ENCODE peak calls at places on chromosome 17, in ten cellular contexts. C, Q, R, M, O, E, W, U, H and I are unnamed samples.

GRCh38 chr17:37701424-37702020 is 43.3 kb downstream of the HNF1B start:
- DNase-seq in W (no peak), M (peak; percentile 64), C (no peak), E (no peak), U (peak; percentile 24), O (peak; percentile 16), Q (peak; percentile 63), R (no peak), H (peak; percentile 41), I (no peak)

GRCh38 chr17:66920426-66920825 is 44.1 kb upstream of the CACNG4 start:
- DNase-seq in Q (no peak), M (no peak), C (no peak), R (no peak), E (no peak), H (no peak), O (no peak), U (no peak), W (no peak), I (no peak)

GRCh38 chr17:62126292-62126691 is 61.2 kb upstream of the MED13 start:
- DNase-seq in W (no peak), C (no peak), U (no peak), O (no peak), R (no peak), M (no peak), E (no peak), Q (no peak), H (peak; percentile 29), I (no peak)

GRCh38 chr17:57995076-57995956 is 7.3 kb upstream of the VEZF1 start:
- DNase-seq in R (peak; percentile 91), W (peak; percentile 87), M (peak; percentile 66), C (no peak), O (no peak), E (peak; percentile 92), Q (peak; percentile 66), H (peak; percentile 81), U (peak; percentile 79), I (peak; percentile 66)

GRCh38 chr17:44992242-44992939 is 24.3 kb upstream of the C1QL1 start:
- DNase-seq in R (no peak), M (no peak), Q (no peak), C (no peak), O (no peak), E (no peak), H (no peak), W (no peak), U (no peak), I (no peak)

GRCh38 chr17:40615295-40615988 is 32.2 kb downstream of the SMARCE1 start:
- DNase-seq in W (peak; percentile 76), E (peak; percentile 91), Q (peak; percentile 57), R (no peak), H (peak; percentile 75), M (peak; percentile 59), U (peak; percentile 41), O (peak; percentile 93), C (no peak), I (peak; percentile 56)

GRCh38 chr17:1617620-1618174 is 10.9 kb downstream of the SLC43A2 start:
- DNase-seq in M (peak; percentile 82), E (no peak), W (no peak), R (no peak), H (peak; percentile 85), O (no peak), U (no peak), Q (peak; percentile 52), C (no peak), I (no peak)

GRCh38 chr17:65633988-65634387 is 72.5 kb upstream of the AXIN2 start:
- DNase-seq in U (no peak), W (peak; percentile 89), H (no peak), R (no peak), C (no peak), E (no peak), M (no peak), O (no peak), Q (no peak), I (no peak)

GRCh38 chr17:14693382-14693781 is 392.5 kb downstream of the HS3ST3B1 start:
- DNase-seq in Q (no peak), R (no peak), O (no peak), C (no peak), W (no peak), H (no peak), M (no peak), E (no peak), U (no peak), I (no peak)

GRCh38 chr17:14690704-14691103 is 389.8 kb downstream of the HS3ST3B1 start:
- DNase-seq in H (no peak), U (no peak), M (no peak), C (no peak), R (no peak), Q (no peak), O (no peak), E (no peak), W (no peak), I (no peak)

DNA sequence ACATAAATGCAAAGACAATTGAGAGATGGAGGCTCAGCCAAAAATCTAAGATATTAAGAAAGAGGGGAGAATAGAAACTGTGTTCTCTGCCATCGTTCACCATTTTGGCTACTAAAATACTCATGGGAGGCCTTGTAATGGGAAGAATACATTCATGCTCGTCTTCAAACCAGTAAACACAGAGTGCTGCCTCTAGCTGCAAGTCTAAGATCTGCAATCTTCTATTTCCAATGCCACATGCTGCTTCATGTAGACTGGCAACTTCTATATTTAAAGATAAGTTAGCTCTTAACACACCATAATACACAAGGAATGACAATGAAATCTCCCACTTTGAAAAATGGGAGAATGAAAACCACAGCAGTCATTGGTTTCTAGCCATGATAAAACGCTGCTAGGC is 387.3 kb downstream of the HS3ST3B1 start:
- DNase-seq in O (no peak), U (no peak), R (no peak), W (no peak), C (no peak), E (no peak), Q (no peak), H (no peak), M (no peak), I (no peak)
- TF ChIP-seq CTCF in O (no peak), U (peak; percentile 12), R (no peak), W (peak; percentile 6), C (no peak), E (no peak), Q (no peak), H (peak; percentile 8), M (no peak), I (no peak)

GRCh38 chr17:10620823-10621222 is 36.3 kb downstream of the MYH3 start:
- DNase-seq in M (no peak), E (no peak), H (no peak), W (no peak), C (no peak), Q (no peak), R (no peak), O (no peak), U (no peak), I (no peak)
- TF ChIP-seq EP300 in M (no peak), E (no peak), H (no peak), W (no peak), C (no peak), Q (no peak), R (no peak), O (no peak), U (no peak), I (no peak)

GRCh38 chr17:78937561-78937960 is 12.4 kb upstream of the TIMP2 start:
- DNase-seq in H (peak; percentile 41), O (no peak), R (peak; percentile 58), W (no peak), Q (no peak), U (no peak), E (no peak), C (no peak), M (no peak), I (no peak)

GRCh38 chr17:78940241-78940640 is 15.1 kb upstream of the TIMP2 start:
- DNase-seq in E (no peak), C (no peak), O (no peak), U (no peak), M (no peak), R (no peak), Q (no peak), H (no peak), W (no peak), I (no peak)

GRCh38 chr17:78944026-78944425 is 18.8 kb upstream of the TIMP2 start:
- DNase-seq in E (no peak), R (no peak), C (no peak), Q (no peak), O (no peak), M (no peak), H (no peak), W (no peak), U (no peak), I (no peak)

GRCh38 chr17:78939615-78940014 is 14.4 kb upstream of the TIMP2 start:
- DNase-seq in M (no peak), Q (no peak), U (peak; percentile 34), O (no peak), C (no peak), R (peak; percentile 64), H (no peak), W (no peak), E (no peak), I (no peak)

GRCh38 chr17:78940708-78941107 is 15.5 kb upstream of the TIMP2 start:
- DNase-seq in U (no peak), C (no peak), Q (no peak), E (no peak), O (no peak), R (no peak), H (no peak), M (no peak), W (peak; percentile 50), I (no peak)
- TF ChIP-seq POLR2AphosphoS5 in U (no peak), C (no peak), Q (no peak), E (no peak), O (no peak), R (no peak), H (no peak), M (no peak), W (no peak), I (no peak)

GRCh38 chr17:74006366-74006765 is 197.1 kb upstream of the RPL38 start:
- DNase-seq in O (no peak), H (no peak), E (no peak), U (no peak), M (no peak), R (no peak), Q (no peak), C (no peak), W (no peak), I (no peak)

GRCh38 chr17:74008196-74008595 is 195.3 kb upstream of the RPL38 start:
- DNase-seq in E (no peak), Q (no peak), C (no peak), R (no peak), W (peak; percentile 16), O (no peak), H (peak; percentile 33), U (peak; percentile 75), M (peak; percentile 11), I (no peak)

GRCh38 chr17:74010903-74011302 is 192.6 kb upstream of the RPL38 start:
- DNase-seq in C (no peak), R (no peak), W (no peak), E (no peak), O (no peak), Q (no peak), M (no peak), U (no peak), H (no peak), I (no peak)

GRCh38 chr17:74002241-74002640 is 201.2 kb upstream of the RPL38 start:
- DNase-seq in O (no peak), U (no peak), H (no peak), Q (no peak), W (no peak), R (no peak), E (no peak), M (no peak), C (no peak), I (no peak)

DNA sequence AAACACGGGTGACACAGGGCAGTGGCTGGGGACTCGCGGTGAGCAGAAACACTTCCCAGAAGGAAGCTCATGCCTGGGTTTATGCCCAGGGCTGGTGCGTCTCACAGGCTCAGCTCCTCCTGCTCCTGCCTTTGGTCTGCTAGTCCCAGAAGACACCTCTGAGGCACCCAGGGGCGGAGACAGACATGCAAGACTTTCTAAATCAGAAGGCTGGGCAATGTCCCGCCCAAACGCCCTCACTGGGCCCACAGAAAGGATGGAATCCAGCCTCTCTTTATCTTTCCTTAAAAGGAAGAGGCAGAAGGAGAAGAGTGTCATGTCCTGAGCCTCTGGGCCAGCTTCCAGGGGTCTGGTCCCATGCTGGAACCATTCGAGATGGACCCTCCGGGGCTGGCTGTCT is 197.7 kb upstream of the RPL38 start:
- DNase-seq in C (no peak), R (no peak), W (no peak), Q (no peak), O (no peak), E (no peak), H (no peak), U (no peak), M (no peak), I (no peak)
- TF ChIP-seq CTCF in C (no peak), R (no peak), W (no peak), Q (no peak), O (no peak), E (no peak), H (no peak), U (no peak), M (no peak), I (no peak)